ENCODE peak calls at places on chromosome 13, in eight cellular contexts. Y is EH; U is DMS79; V is NCI-H1436; P is stimulated activated naive B cell treated with anti-CD40 and anti-IgM and Interleukin-4, amounts not matched to agents 10 μg/mL and 1 μg/mL and 100 μg/mL, for 72 hours; B is NCI-H2029; J is T-helper 2 cell; X is dorsolateral prefrontal cortex. H is an unnamed sample.

GRCh38 chr13:62512194-62513141 is 1096.8 kb upstream of the PCDH20 start:
- DNase-seq in Y (peak), U (no peak), V (no peak), P (peak), B (no peak), J (peak), X (no peak), H (no peak)

GRCh38 chr13:113890758-113891480 is 27.0 kb upstream of the GAS6 start:
- DNase-seq in Y (no peak), U (no peak), V (no peak), P (no peak), B (no peak), J (no peak), X (no peak), H (no peak)

GRCh38 chr13:113106053-113106452 is 462 bp downstream of the F7 start:
- DNase-seq in Y (no peak), U (no peak), V (no peak), P (no peak), B (no peak), J (no peak), X (no peak), H (no peak)

GRCh38 chr13:85368686-85369085 is 430.5 kb downstream of the SLITRK6 start:
- DNase-seq in Y (no peak), U (no peak), V (no peak), P (no peak), B (no peak), J (no peak), X (no peak), H (no peak)

GRCh38 chr13:112719556-112719955 is 29.7 kb downstream of the ATP11A start:
- DNase-seq in Y (no peak), U (no peak), V (no peak), P (no peak), B (no peak), J (no peak), X (no peak), H (no peak)

GRCh38 chr13:41547253-41548000 is 90.1 kb downstream of the RGCC start:
- DNase-seq in Y (no peak), U (no peak), V (no peak), P (no peak), B (no peak), J (no peak), X (peak), H (no peak)

GRCh38 chr13:96982672-96983071 is 11.6 kb downstream of the OXGR1 start:
- DNase-seq in Y (no peak), U (no peak), V (no peak), P (no peak), B (no peak), J (no peak), X (no peak), H (no peak)

GRCh38 chr13:25819856-25820530 is 231.8 kb downstream of the SHISA2 start:
- DNase-seq in Y (no peak), U (peak), V (no peak), P (no peak), B (peak), J (no peak), X (no peak), H (peak)

GRCh38 chr13:57862879-57863278 is 231.3 kb downstream of the PCDH17 start:
- DNase-seq in Y (no peak), U (no peak), V (no peak), P (no peak), B (no peak), J (no peak), X (no peak), H (no peak)

GRCh38 chr13:108326318-108326717 is 56.8 kb downstream of the TNFSF13B start:
- DNase-seq in Y (no peak), U (no peak), V (no peak), P (no peak), B (peak), J (peak), X (no peak), H (no peak)

GRCh38 chr13:97279913-97280312 is 57.8 kb downstream of the MBNL2 start:
- DNase-seq in Y (peak), U (no peak), V (no peak), P (no peak), B (no peak), J (no peak), X (no peak), H (no peak)

GRCh38 chr13:47277774-47278173 is 380.9 kb upstream of the HTR2A start:
- DNase-seq in Y (no peak), U (no peak), V (no peak), P (no peak), B (no peak), J (no peak), X (no peak), H (no peak)

GRCh38 chr13:65368832-65369231 is 1861.3 kb downstream of the PCDH9 start:
- DNase-seq in Y (no peak), U (no peak), V (no peak), P (no peak), B (no peak), J (no peak), X (no peak), H (no peak)

GRCh38 chr13:48165063-48165462 is 67.9 kb upstream of the ITM2B start:
- DNase-seq in Y (no peak), U (no peak), V (no peak), P (no peak), B (no peak), J (no peak), X (no peak), H (no peak)

GRCh38 chr13:113880651-113881611 is 17.1 kb upstream of the GAS6 start:
- DNase-seq in Y (peak), U (no peak), V (no peak), P (no peak), B (no peak), J (no peak), X (no peak), H (no peak)

GRCh38 chr13:112170823-112171569 is 104.0 kb downstream of the SOX1 start:
- DNase-seq in Y (no peak), U (no peak), V (no peak), P (no peak), B (no peak), J (no peak), X (no peak), H (no peak)

GRCh38 chr13:112968380-112968909 is 569 bp upstream of the MCF2L start:
- DNase-seq in Y (no peak), U (peak), V (peak), P (peak), B (peak), J (peak), X (peak), H (peak)

GRCh38 chr13:21637296-21637695 is 33.3 kb upstream of the MICU2 start:
- DNase-seq in Y (peak), U (peak), V (peak), P (no peak), B (peak), J (peak), X (peak), H (peak)

GRCh38 chr13:22915442-22916082 is 265.2 kb upstream of the SGCG start:
- DNase-seq in Y (peak), U (peak), V (no peak), P (no peak), B (no peak), J (no peak), X (peak), H (no peak)

GRCh38 chr13:106797081-106797640 is 229.2 kb upstream of the ARGLU1 start:
- DNase-seq in Y (no peak), U (no peak), V (no peak), P (no peak), B (no peak), J (no peak), X (no peak), H (no peak)

GRCh38 chr13:79119578-79120107 is 286.4 kb downstream of the RBM26 start:
- DNase-seq in Y (no peak), U (no peak), V (no peak), P (no peak), B (no peak), J (no peak), X (no peak), H (no peak)

GRCh38 chr13:31807090-31807541 is 67.8 kb downstream of the RXFP2 start:
- DNase-seq in Y (no peak), U (no peak), V (no peak), P (no peak), B (no peak), J (peak), X (no peak), H (no peak)

GRCh38 chr13:33918199-33918932 is 100.4 kb downstream of the RFC3 start:
- DNase-seq in Y (peak), U (no peak), V (no peak), P (no peak), B (peak), J (no peak), X (peak), H (no peak)

GRCh38 chr13:25741796-25742195 is 310.0 kb downstream of the SHISA2 start:
- DNase-seq in Y (no peak), U (no peak), V (no peak), P (no peak), B (no peak), J (no peak), X (no peak), H (no peak)

GRCh38 chr13:34207334-34207733 is 389.4 kb downstream of the RFC3 start:
- DNase-seq in Y (peak), U (no peak), V (no peak), P (no peak), B (no peak), J (no peak), X (no peak), H (no peak)

GRCh38 chr13:51785592-51786424 is 18.2 kb downstream of the DHRS12 start:
- DNase-seq in Y (peak), U (peak), V (peak), P (no peak), B (peak), J (no peak), X (no peak), H (peak)

GRCh38 chr13:94778986-94779385 is 66.6 kb upstream of the SOX21 start:
- DNase-seq in Y (no peak), U (no peak), V (no peak), P (no peak), B (no peak), J (no peak), X (no peak), H (no peak)

GRCh38 chr13:100673376-100673830 is 1.2 kb downstream of the TMTC4 start:
- DNase-seq in Y (no peak), U (no peak), V (no peak), P (no peak), B (no peak), J (no peak), X (no peak), H (no peak)

GRCh38 chr13:75480691-75481175 is 1.2 kb downstream of the TBC1D4 start:
- DNase-seq in Y (peak), U (peak), V (peak), P (peak), B (peak), J (peak), X (peak), H (no peak)

GRCh38 chr13:57992416-57992815 is 360.9 kb downstream of the PCDH17 start:
- DNase-seq in Y (no peak), U (no peak), V (no peak), P (no peak), B (no peak), J (no peak), X (no peak), H (no peak)

GRCh38 chr13:60957816-60958215 is 457.8 kb downstream of the PCDH20 start:
- DNase-seq in Y (no peak), U (no peak), V (no peak), P (no peak), B (no peak), J (no peak), X (no peak), H (no peak)

GRCh38 chr13:82569581-82569980 is 1312.7 kb downstream of the SLITRK1 start:
- DNase-seq in Y (peak), U (no peak), V (no peak), P (no peak), B (no peak), J (no peak), X (no peak), H (no peak)

GRCh38 chr13:114134944-114135610 is 2.7 kb upstream of the RASA3 start:
- DNase-seq in Y (no peak), U (peak), V (no peak), P (no peak), B (peak), J (no peak), X (no peak), H (no peak)

GRCh38 chr13:44868397-44868796 is 120.9 kb downstream of the NUFIP1 start:
- DNase-seq in Y (no peak), U (no peak), V (no peak), P (no peak), B (no peak), J (peak), X (no peak), H (no peak)